ENCODE peak calls at places on chromosomes 13 and 19, in six cellular contexts. F is NCI-H1092, Y is right lobe of liver, W is WTC11, D is GM04504, O is activated T-cell treated with anti-CD3 and anti-CD28 coated beads for 1 hour. B is an unnamed sample.

GRCh38 chr13:79604752-79605151 is 123.8 kb downstream of the NDFIP2 start:
- DNase-seq in D (no peak), Y (no peak), F (no peak), W (no peak), O (no peak), B (no peak)

GRCh38 chr13:104854698-104855097 is 1680.8 kb downstream of the EFNB2 start:
- DNase-seq in D (no peak), F (no peak), W (no peak), O (no peak), Y (no peak), B (no peak)

GRCh38 chr19:56994251-56995017 is 125.4 kb upstream of the USP29 start:
- DNase-seq in F (no peak), D (no peak), O (no peak), Y (no peak), W (no peak), B (no peak)

GRCh38 chr19:58460039-58460438 is 6.8 kb upstream of the ZNF324 start:
- DNase-seq in F (no peak), D (no peak), Y (no peak), W (no peak), O (no peak), B (no peak)

GRCh38 chr19:35205733-35206323 is 22.7 kb downstream of the FAM187B start:
- DNase-seq in W (no peak), F (no peak), D (no peak), Y (no peak), O (no peak), B (no peak)

GRCh38 chr19:30722801-30723200 is 350.6 kb downstream of the ZNF536 start:
- DNase-seq in F (no peak), O (no peak), D (no peak), W (no peak), Y (no peak), B (no peak)

GRCh38 chr13:52925221-52925620 is 76.8 kb upstream of the PCDH8 start:
- DNase-seq in W (no peak), O (no peak), Y (no peak), F (no peak), D (no peak), B (no peak)

GRCh38 chr13:23618341-23618740 is 48.1 kb downstream of the TNFRSF19 start:
- DNase-seq in W (no peak), D (peak), Y (no peak), F (no peak), O (no peak), B (peak)

GRCh38 chr13:45257638-45258338 is 56.9 kb upstream of the KCTD4 start:
- DNase-seq in Y (no peak), D (no peak), O (no peak), F (no peak), W (no peak), B (no peak)

GRCh38 chr13:20161275-20161950 is 561 bp upstream of the GJA3 start:
- DNase-seq in D (no peak), F (no peak), Y (no peak), O (peak), W (no peak), B (no peak)

GRCh38 chr19:51552996-51553725 is 17.9 kb upstream of the ZNF175 start:
- DNase-seq in F (no peak), Y (peak), W (peak), D (peak), O (peak), B (no peak)

GRCh38 chr13:113962386-113962785 is 11.5 kb downstream of the C13orf46 start:
- DNase-seq in Y (no peak), F (no peak), D (no peak), O (no peak), W (no peak), B (no peak)

GRCh38 chr19:41879670-41880328 is 2.7 kb downstream of the CD79A start:
- DNase-seq in F (no peak), O (no peak), W (no peak), D (no peak), Y (no peak), B (no peak)

GRCh38 chr19:35330475-35330874 is 1.5 kb downstream of the CD22 start:
- DNase-seq in D (no peak), O (no peak), Y (no peak), W (no peak), F (no peak), B (no peak)

GRCh38 chr19:37950471-37951175 is 43.6 kb downstream of the SIPA1L3 start:
- DNase-seq in D (no peak), O (no peak), F (no peak), W (no peak), Y (no peak), B (no peak)

GRCh38 chr13:98582947-98583346 is 6.0 kb upstream of the STK24 start:
- DNase-seq in D (no peak), O (no peak), Y (no peak), F (no peak), W (no peak), B (no peak)

GRCh38 chr13:108437496-108437895 is 168.0 kb downstream of the TNFSF13B start:
- DNase-seq in O (no peak), Y (no peak), F (no peak), W (no peak), D (no peak), B (no peak)

GRCh38 chr13:105273665-105274222 is 1261.7 kb downstream of the EFNB2 start:
- DNase-seq in F (no peak), O (no peak), W (no peak), D (no peak), Y (no peak), B (no peak)

GRCh38 chr19:8569066-8569761 is 8.0 kb downstream of the MYO1F start:
- DNase-seq in W (no peak), O (peak), F (no peak), Y (peak), D (peak), B (peak)

GRCh38 chr19:52694921-52695320 is 39.9 kb downstream of the ZNF611 start:
- DNase-seq in O (no peak), F (no peak), Y (no peak), D (no peak), W (no peak), B (no peak)

GRCh38 chr13:35190241-35190640 is 248.2 kb downstream of the NBEA start:
- DNase-seq in F (no peak), Y (no peak), O (no peak), W (no peak), D (peak), B (no peak)

GRCh38 chr19:29680937-29681336 is 15.7 kb downstream of the PLEKHF1 start:
- DNase-seq in O (no peak), D (no peak), W (no peak), F (no peak), Y (no peak), B (no peak)

GRCh38 chr19:17868669-17869068 is 3.1 kb upstream of the SLC5A5 start:
- DNase-seq in O (no peak), Y (no peak), D (no peak), F (no peak), W (no peak), B (no peak)